ENCODE peak calls at places on chromosome 19, in seven cellular contexts. K is neural progenitor cell, I is GM23248, T is HCT116, N is OCI-LY7, D is PC-3, H is SK-N-SH. Q is an unnamed sample. For H3K4me1 and H3K9me3, the result is how much of the 10 kb centered on the place peaks cover.

GRCh38 chr19:13583114-13583513 is 76.8 kb upstream of the CACNA1A start:
- DNase-seq in K (no peak), I (no peak), T (no peak), N (no peak), D (no peak), H (no peak), Q (no peak)

GRCh38 chr19:1269478-1270167 is 491 bp downstream of the CIRBP start:
- DNase-seq in K (peak), I (peak), T (no peak), N (peak), D (peak), H (peak), Q (peak)

GRCh38 chr19:53520547-53521372 is 17.2 kb upstream of the ZNF331 start:
- DNase-seq in K (peak), I (peak), T (no peak), N (peak), D (peak), H (peak), Q (peak)

GRCh38 chr19:49949735-49950589 is 11.0 kb downstream of the SIGLEC11 start:
- DNase-seq in K (no peak), I (peak), T (no peak), N (no peak), D (peak), H (no peak), Q (no peak)

GRCh38 chr19:32924200-32924599 is 47.6 kb downstream of the CEP89 start:
- DNase-seq in K (no peak), I (peak), T (no peak), N (no peak), D (peak), H (no peak), Q (peak)

GRCh38 chr19:48752511-48753365 is at the start of gene FUT1:
- DNase-seq in K (peak), I (peak), T (peak), N (peak), D (peak), H (peak), Q (peak)

GRCh38 chr19:40143612-40144011 is 47.6 kb upstream of the MAP3K10 start:
- DNase-seq in K (no peak), I (no peak), T (no peak), N (peak), D (no peak), H (no peak), Q (no peak)

GRCh38 chr19:39152066-39152465 is 26.5 kb downstream of the PAK4 start:
- DNase-seq in K (no peak), I (peak), T (no peak), N (no peak), D (no peak), H (no peak), Q (no peak)

GRCh38 chr19:40721936-40722661 is 5.2 kb downstream of the ITPKC start:
- DNase-seq in K (no peak), I (peak), T (no peak), N (no peak), D (peak), H (no peak), Q (no peak)

GRCh38 chr19:40598121-40598917 is 2.9 kb upstream of the LTBP4 start:
- DNase-seq in K (peak), I (peak), T (peak), N (peak), D (peak), H (peak), Q (peak)

GRCh38 chr19:12974301-12975220 is 5.2 kb downstream of the DAND5 start:
- DNase-seq in K (no peak), I (peak), T (no peak), N (no peak), D (no peak), H (peak), Q (no peak)

GRCh38 chr19:49114630-49115363 is 627 bp downstream of the LIN7B start:
- DNase-seq in K (peak), I (peak), T (no peak), N (peak), D (no peak), H (peak), Q (peak)

GRCh38 chr19:485583-486236 is 10.6 kb upstream of the MADCAM1 start:
- DNase-seq in K (peak), I (peak), T (no peak), N (no peak), D (no peak), H (peak), Q (peak)

GRCh38 chr19:40356681-40357595 is 8.4 kb downstream of the PLD3 start:
- DNase-seq in K (no peak), I (peak), T (no peak), N (peak), D (no peak), H (no peak), Q (no peak)

GRCh38 chr19:6042776-6043726 is 65.1 kb upstream of the RANBP3 start:
- DNase-seq in K (no peak), I (no peak), T (no peak), N (no peak), D (no peak), H (no peak), Q (no peak)

GRCh38 chr19:47239610-47240296 is 8.8 kb upstream of the BBC3 start:
- DNase-seq in K (peak), I (peak), T (no peak), N (no peak), D (no peak), H (peak), Q (peak)

GRCh38 chr19:1267441-1268391 is 1.4 kb upstream of the CIRBP start:
- DNase-seq in K (peak), I (peak), T (no peak), N (peak), D (no peak), H (no peak), Q (no peak)

GRCh38 chr19:28397311-28397710 is 815.6 kb downstream of the UQCRFS1 start:
- DNase-seq in K (no peak), I (peak), T (no peak), N (no peak), D (no peak), H (no peak), Q (no peak)

GRCh38 chr19:5001547-5002131 is 32.7 kb downstream of the KDM4B start:
- DNase-seq in K (peak), I (peak), T (peak), N (peak), D (peak), H (peak), Q (peak)

GRCh38 chr19:16076958-16077611 is 790 bp downstream of the TPM4 start:
- DNase-seq in K (peak), I (peak), T (no peak), N (peak), D (no peak), H (peak), Q (peak)

GRCh38 chr19:49475995-49476880 is 2.2 kb downstream of the FLT3LG start:
- DNase-seq in K (peak), I (peak), T (no peak), N (peak), D (no peak), H (peak), Q (peak)

GRCh38 chr19:7197760-7198696 is 96.2 kb downstream of the INSR start:
- DNase-seq in K (peak), I (peak), T (peak), N (peak), D (peak), H (peak), Q (peak)
- H3K4me1 ChIP-seq in K (under half), I (under half), T (under half), N (under half), D (under half), H (under half), Q (under half)

GRCh38 chr19:45636275-45636674 is 2.9 kb downstream of the EML2 start:
- DNase-seq in K (no peak), I (no peak), T (no peak), N (no peak), D (no peak), H (no peak), Q (no peak)

GRCh38 chr19:45638930-45639729 is at the start of gene EML2:
- DNase-seq in K (peak), I (peak), T (no peak), N (peak), D (peak), H (peak), Q (peak)

GRCh38 chr19:45640849-45641273 is 1.7 kb upstream of the EML2 start:
- DNase-seq in K (peak), I (no peak), T (peak), N (no peak), D (peak), H (no peak), Q (peak)

GRCh38 chr19:45637890-45638667 is 1.1 kb downstream of the EML2 start:
- DNase-seq in K (no peak), I (peak), T (no peak), N (no peak), D (no peak), H (no peak), Q (peak)

GRCh38 chr19:45636902-45637301 is 2.3 kb downstream of the EML2 start:
- DNase-seq in K (no peak), I (no peak), T (no peak), N (no peak), D (no peak), H (no peak), Q (no peak)
- H3K9me3 ChIP-seq in K (under half), I (under half), T (under half), N (under half), D (under half), H (under half), Q (under half)

GRCh38 chr19:29544656-29545360 is 19.0 kb downstream of the VSTM2B start:
- DNase-seq in K (no peak), I (no peak), T (no peak), N (no peak), D (no peak), H (no peak), Q (no peak)
- TF ChIP-seq EZH2phosphoT487 in K (no peak), I (no peak), T (no peak), N (no peak), D (no peak), H (no peak), Q (no peak)

GRCh38 chr19:42400404-42400803 is 10.3 kb upstream of the CNFN start:
- DNase-seq in K (no peak), I (no peak), T (no peak), N (no peak), D (no peak), H (no peak), Q (no peak)

GRCh38 chr19:42396248-42396541 is 6.1 kb upstream of the CNFN start:
- DNase-seq in K (no peak), I (no peak), T (no peak), N (peak), D (no peak), H (peak), Q (no peak)

GRCh38 chr19:42394751-42395150 is 4.7 kb upstream of the CNFN start:
- DNase-seq in K (no peak), I (peak), T (no peak), N (no peak), D (no peak), H (no peak), Q (no peak)

GRCh38 chr19:42396542-42397314 is 6.6 kb upstream of the CNFN start:
- DNase-seq in K (peak), I (peak), T (peak), N (peak), D (peak), H (peak), Q (peak)

DNA sequence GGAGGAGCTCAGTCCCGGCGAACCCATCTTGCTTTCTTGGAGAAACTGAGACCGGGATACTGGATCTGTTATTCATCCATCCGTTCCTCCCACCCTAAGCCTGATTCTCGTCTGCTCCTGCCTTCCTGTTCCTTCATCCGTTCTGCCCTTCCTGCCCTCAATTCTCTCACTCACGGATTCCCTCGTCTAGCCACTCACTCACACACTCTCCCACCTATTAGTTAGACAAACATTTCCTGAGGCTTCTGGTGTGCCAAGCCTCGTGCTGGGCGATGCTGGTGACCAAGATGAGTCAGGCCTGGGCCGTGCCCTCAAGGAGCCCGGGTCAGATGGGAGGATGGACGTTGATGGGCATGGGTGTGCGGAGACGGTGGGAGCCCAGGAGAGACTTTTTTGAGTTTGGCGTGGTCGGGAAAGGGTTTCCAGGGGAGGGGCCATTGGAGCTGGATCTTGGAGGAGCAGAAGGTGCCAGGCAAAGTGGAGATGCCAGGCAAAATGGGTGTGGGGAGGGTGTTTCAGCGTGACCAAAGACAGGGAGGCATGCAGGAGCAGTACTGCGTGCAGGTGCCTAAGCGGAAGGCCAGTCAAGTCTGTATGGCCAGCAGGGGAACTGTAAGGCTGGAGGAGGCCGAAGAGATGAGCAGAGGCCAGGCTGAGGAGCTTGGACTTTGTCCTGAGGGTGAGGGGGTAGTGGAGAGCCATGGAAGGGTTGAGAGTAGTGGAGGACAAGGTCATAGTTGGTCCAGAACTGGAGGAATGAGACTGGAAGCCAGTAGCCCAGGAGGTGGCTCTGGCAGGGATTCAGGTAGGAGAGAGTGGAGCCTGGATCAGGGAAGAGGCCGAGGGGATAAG is 7.4 kb upstream of the CNFN start:
- DNase-seq in K (no peak), I (no peak), T (no peak), N (no peak), D (no peak), H (no peak), Q (no peak)
- H3K4me1 ChIP-seq in K (under half), I (under half), T (under half), N (under half), D (under half), H (under half), Q (under half)

GRCh38 chr19:57583521-57584416 is at the start of gene ZIK1:
- DNase-seq in K (peak), I (peak), T (no peak), N (no peak), D (no peak), H (peak), Q (peak)

GRCh38 chr19:57583104-57583520 is 833 bp upstream of the ZIK1 start:
- DNase-seq in K (no peak), I (no peak), T (no peak), N (no peak), D (no peak), H (no peak), Q (no peak)

GRCh38 chr19:57587529-57587928 is 3.6 kb downstream of the ZIK1 start:
- DNase-seq in K (no peak), I (peak), T (no peak), N (no peak), D (peak), H (no peak), Q (no peak)
- H3K9me3 ChIP-seq in K (under half), I (under half), T (under half), N (under half), D (under half), H (under half), Q (under half)

DNA sequence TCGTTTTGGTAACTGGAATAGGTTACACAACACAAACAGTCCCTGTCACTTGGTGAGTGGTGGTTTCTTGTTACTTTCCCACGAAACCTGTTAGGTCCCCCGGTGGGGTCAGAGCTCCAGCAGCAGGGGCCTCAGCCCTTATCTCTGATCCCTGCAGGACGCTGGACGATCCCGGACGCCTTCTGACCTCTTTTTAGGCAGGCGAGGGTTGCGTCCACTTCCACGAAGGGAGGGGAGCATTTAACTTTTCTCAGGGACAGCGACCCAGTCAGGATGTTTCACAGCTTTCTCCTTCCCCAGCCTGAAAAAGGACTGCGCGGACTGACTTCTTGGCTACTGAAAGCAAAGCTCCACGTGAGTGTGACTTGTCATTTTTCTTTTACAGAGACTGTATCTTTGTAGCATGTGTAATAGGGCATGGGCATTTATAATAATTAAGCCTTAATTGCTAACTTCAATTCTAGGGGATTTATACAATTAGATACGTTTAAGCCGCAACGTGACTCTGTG is 715 bp downstream of the ZNF234 start:
- DNase-seq in K (peak), I (peak), T (no peak), N (no peak), D (peak), H (no peak), Q (peak)
- TF ChIP-seq EZH2phosphoT487 in K (no peak), I (no peak), T (no peak), N (no peak), D (no peak), H (no peak), Q (no peak)

DNA sequence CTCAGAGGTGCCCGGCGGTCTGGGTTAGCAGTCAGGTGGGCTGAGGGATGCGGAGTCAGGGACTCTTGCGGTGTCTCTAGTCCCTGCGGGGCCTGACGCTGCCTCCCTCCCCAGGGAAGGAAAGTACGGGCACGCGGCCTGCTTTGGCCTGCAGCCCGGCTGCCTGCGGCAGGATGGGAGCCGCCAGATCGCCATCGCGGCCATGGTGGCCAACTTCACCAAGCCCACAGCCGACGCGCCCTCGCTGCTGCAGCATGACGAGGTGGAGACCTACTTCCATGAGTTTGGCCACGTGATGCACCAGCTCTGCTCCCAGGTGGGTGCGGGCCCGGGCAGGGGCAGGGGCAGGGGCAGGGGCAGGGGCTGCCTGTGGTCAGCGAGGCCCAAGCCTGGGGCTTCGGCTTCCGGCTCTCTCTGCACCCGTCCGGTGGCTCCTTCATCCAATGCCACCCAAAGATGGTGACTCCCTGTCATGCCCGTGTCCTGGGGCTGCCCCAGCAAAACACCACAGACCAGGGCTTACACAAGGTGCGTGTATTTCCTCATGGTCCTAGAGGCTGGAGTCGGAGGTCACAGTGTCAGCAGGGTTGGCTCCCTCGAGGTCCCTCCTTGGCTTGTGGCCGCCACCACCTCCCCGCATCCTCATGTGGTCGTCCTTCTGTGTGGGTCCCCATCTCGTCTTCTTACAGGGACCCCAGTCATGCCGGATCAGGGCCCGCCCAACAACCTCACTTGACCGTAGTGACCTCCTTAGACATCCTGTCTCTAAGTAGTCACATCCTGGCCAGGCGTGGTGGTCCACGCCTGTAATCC is 11.3 kb upstream of the ZNF554 start:
- DNase-seq in K (no peak), I (no peak), T (no peak), N (no peak), D (no peak), H (peak), Q (no peak)
- H3K4me1 ChIP-seq in K (under half), I (under half), T (under half), N (under half), D (under half), H (under half), Q (under half)